ENCODE peak calls at places on chromosome 19, in nine cellular contexts. Z is MM.1S, Q is Peyer's patch, L is fibroblast of lung, I is heart right ventricle, U is OCI-LY7, S is ascending aorta, G is tibial artery, A is right atrium auricular region. Y is an unnamed sample.

GRCh38 chr19:7657047-7657779 is 11.6 kb upstream of the RETN start:
- DNase-seq in Z (no peak), Q (no peak), L (no peak), I (no peak), U (no peak), S (no peak), G (no peak), A (no peak), Y (no peak)

GRCh38 chr19:16320987-16321386 is 3.6 kb upstream of the KLF2 start:
- DNase-seq in Z (no peak), Q (no peak), L (peak; percentile 42), I (no peak), U (peak; percentile 28), S (no peak), G (no peak), A (no peak), Y (no peak)

GRCh38 chr19:3942790-3943409 is 10.0 kb downstream of the NMRK2 start:
- DNase-seq in Z (no peak), Q (no peak), L (no peak), I (peak; percentile 66), U (no peak), S (no peak), G (no peak), A (no peak), Y (no peak)

GRCh38 chr19:588758-589692 is 656 bp upstream of the HCN2 start:
- DNase-seq in Z (no peak), Q (no peak), L (no peak), I (no peak), U (peak; percentile 55), S (no peak), G (no peak), A (no peak), Y (peak; percentile 75)

GRCh38 chr19:4374451-4375163 is 25.7 kb downstream of the SH3GL1 start:
- DNase-seq in Z (no peak), Q (peak; percentile 82), L (peak; percentile 86), I (peak; percentile 50), U (no peak), S (peak; percentile 37), G (peak; percentile 88), A (peak; percentile 93), Y (no peak)

GRCh38 chr19:43784251-43784980 is 3.6 kb upstream of the KCNN4 start:
- DNase-seq in Z (peak; percentile 37), Q (no peak), L (peak; percentile 87), I (no peak), U (peak; percentile 89), S (no peak), G (no peak), A (peak; percentile 77), Y (peak; percentile 39)

GRCh38 chr19:56596676-56597075 is 1.6 kb downstream of the ZNF71 start:
- DNase-seq in Z (no peak), Q (no peak), L (no peak), I (peak; percentile 26), U (no peak), S (no peak), G (no peak), A (no peak), Y (no peak)

GRCh38 chr19:6970478-6970877 is 50.8 kb downstream of the MBD3L2B start:
- DNase-seq in Z (no peak), Q (no peak), L (no peak), I (no peak), U (peak; percentile 77), S (no peak), G (no peak), A (no peak), Y (no peak)

GRCh38 chr19:5424192-5424973 is 30.8 kb upstream of the ZNRF4 start:
- DNase-seq in Z (no peak), Q (no peak), L (no peak), I (no peak), U (no peak), S (no peak), G (no peak), A (no peak), Y (no peak)

GRCh38 chr19:3544742-3545668 is 6.0 kb downstream of the TEKTIP1 start:
- DNase-seq in Z (peak; percentile 58), Q (peak; percentile 88), L (no peak), I (peak; percentile 64), U (peak; percentile 58), S (no peak), G (peak; percentile 37), A (peak; percentile 75), Y (peak; percentile 79)

GRCh38 chr19:30312582-30313352 is 59.4 kb upstream of the ZNF536 start:
- DNase-seq in Z (no peak), Q (peak; percentile 35), L (no peak), I (no peak), U (no peak), S (no peak), G (no peak), A (no peak), Y (peak; percentile 16)

GRCh38 chr19:7188682-7189629 is 105.3 kb downstream of the INSR start:
- DNase-seq in Z (no peak), Q (no peak), L (no peak), I (peak; percentile 72), U (no peak), S (no peak), G (no peak), A (no peak), Y (no peak)

GRCh38 chr19:38384209-38385027 is 3.4 kb downstream of the GGN start:
- DNase-seq in Z (no peak), Q (no peak), L (peak; percentile 40), I (no peak), U (peak; percentile 25), S (no peak), G (no peak), A (no peak), Y (peak; percentile 47)

GRCh38 chr19:16698914-16699313 is 20.7 kb upstream of the NWD1 start:
- DNase-seq in Z (no peak), Q (no peak), L (no peak), I (peak; percentile 63), U (no peak), S (no peak), G (peak; percentile 34), A (no peak), Y (peak; percentile 20)

GRCh38 chr19:54183431-54183830 is 5.9 kb downstream of the MBOAT7 start:
- DNase-seq in Z (no peak), Q (no peak), L (no peak), I (no peak), U (no peak), S (no peak), G (no peak), A (no peak), Y (no peak)

GRCh38 chr19:16849168-16849567 is 20.0 kb downstream of the SIN3B start:
- DNase-seq in Z (no peak), Q (no peak), L (no peak), I (no peak), U (no peak), S (no peak), G (no peak), A (no peak), Y (no peak)

GRCh38 chr19:7582446-7582845 is 13.2 kb upstream of the CAMSAP3 start:
- DNase-seq in Z (no peak), Q (no peak), L (no peak), I (no peak), U (no peak), S (no peak), G (no peak), A (no peak), Y (no peak)

GRCh38 chr19:29326849-29327840 is 114.2 kb upstream of the UQCRFS1 start:
- DNase-seq in Z (no peak), Q (no peak), L (no peak), I (no peak), U (peak; percentile 9), S (no peak), G (no peak), A (peak; percentile 28), Y (no peak)

GRCh38 chr19:48635263-48635965 is 1.8 kb downstream of the DBP start:
- DNase-seq in Z (peak; percentile 73), Q (peak; percentile 90), L (no peak), I (peak; percentile 78), U (peak; percentile 86), S (no peak), G (peak; percentile 62), A (no peak), Y (peak; percentile 67)

GRCh38 chr19:48632692-48633147 is 4.5 kb downstream of the DBP start:
- DNase-seq in Z (peak; percentile 41), Q (no peak), L (peak; percentile 51), I (no peak), U (no peak), S (no peak), G (no peak), A (no peak), Y (no peak)

GRCh38 chr19:48634424-48635262 is 2.5 kb downstream of the DBP start:
- DNase-seq in Z (peak; percentile 97), Q (peak; percentile 99), L (peak; percentile 90), I (peak; percentile 97), U (peak; percentile 97), S (peak; percentile 90), G (peak; percentile 97), A (peak; percentile 98), Y (peak; percentile 98)

GRCh38 chr19:48634036-48634342 is 3.2 kb downstream of the DBP start:
- DNase-seq in Z (no peak), Q (no peak), L (no peak), I (no peak), U (no peak), S (no peak), G (no peak), A (no peak), Y (no peak)

GRCh38 chr19:48633148-48634035 is 3.8 kb downstream of the DBP start:
- DNase-seq in Z (no peak), Q (peak; percentile 88), L (no peak), I (no peak), U (no peak), S (no peak), G (no peak), A (no peak), Y (peak; percentile 87)
- H3K27ac ChIP-seq in Z (peak overlapping the region; percentile 72), Q (peak overlapping the region; percentile 96), L (peak overlapping the region; percentile 77), I (peak overlapping the region; percentile 96), U (peak overlapping the region; percentile 82), S (peak overlapping the region; percentile 94), G (peak overlapping the region; percentile 91), A (peak overlapping the region; percentile 97), Y (peak overlapping the region; percentile 43)

GRCh38 chr19:13195678-13196077 is 45.5 kb downstream of the IER2 start:
- DNase-seq in Z (peak; percentile 60), Q (peak; percentile 84), L (no peak), I (no peak), U (peak; percentile 84), S (no peak), G (no peak), A (no peak), Y (peak; percentile 85)
- TF ChIP-seq CTCF in Z (peak; percentile 84), Q (peak; percentile 56), L (no peak), I (no peak), U (peak; percentile 96), S (no peak), G (no peak), A (no peak), Y (peak; percentile 91)

DNA sequence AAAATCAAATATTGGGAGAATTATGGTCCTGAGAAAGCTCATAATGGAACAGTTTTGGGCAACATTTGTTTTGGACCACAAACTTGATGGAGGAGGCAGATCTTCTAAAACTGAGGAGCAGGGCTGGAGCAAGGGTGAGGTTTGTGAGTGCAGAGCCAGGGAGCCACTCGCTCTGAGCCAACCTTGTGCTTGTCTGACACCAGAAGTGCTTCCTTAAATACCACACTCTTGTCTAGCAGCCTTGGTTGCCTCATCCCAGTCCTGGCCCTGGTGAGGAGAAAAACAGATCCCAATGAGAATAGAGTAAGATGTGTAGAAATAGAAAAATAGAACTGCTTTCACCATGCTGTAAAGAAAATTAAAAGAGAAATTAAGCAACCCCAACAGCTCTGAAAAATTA is 6.7 kb downstream of the ZNF317 start:
- DNase-seq in Z (no peak), Q (no peak), L (no peak), I (no peak), U (no peak), S (no peak), G (no peak), A (no peak), Y (no peak)
- H3K36me3 ChIP-seq in Z (peaks cover 28% of the 10 kb centered on the region), Q (no peaks in the 10 kb centered on the region), L (peaks cover 2% of the 10 kb centered on the region), I (peaks cover 18% of the 10 kb centered on the region), U (peaks cover 98% of the 10 kb centered on the region), S (peaks cover 42% of the 10 kb centered on the region), G (peaks cover 34% of the 10 kb centered on the region), A (peaks cover 6% of the 10 kb centered on the region), Y (peaks cover 23% of the 10 kb centered on the region)

GRCh38 chr19:44856438-44857083 is 10.5 kb downstream of the NECTIN2 start:
- DNase-seq in Z (no peak), Q (no peak), L (peak; percentile 68), I (peak; percentile 52), U (no peak), S (no peak), G (peak; percentile 36), A (no peak), Y (no peak)
- H3K27ac ChIP-seq in Z (no peak overlapping the region), Q (no peak overlapping the region), L (no peak overlapping the region), I (peak overlapping the region; percentile 28), U (no peak overlapping the region), S (no peak overlapping the region), G (no peak overlapping the region), A (peak overlapping the region; percentile 29), Y (no peak overlapping the region)